ENCODE peak calls at places on chromosomes 6 and 20, in four cellular contexts. F is heart left ventricle, S is IMR-90, G is endothelial cell. Z is an unnamed sample.

GRCh38 chr20:38735172-38735571 is 10.9 kb downstream of the SLC32A1 start:
- DNase-seq in F (no peak), G (no peak), S (no peak), Z (no peak)

GRCh38 chr6:145814035-145814500 is 527 bp downstream of the FBXO30 start:
- DNase-seq in S (no peak), F (no peak), G (no peak), Z (no peak)

GRCh38 chr6:165580139-165580538 is 82.9 kb downstream of the PDE10A start:
- DNase-seq in S (peak), F (no peak), G (no peak), Z (no peak)

GRCh38 chr20:8853805-8854338 is 215.0 kb upstream of the PLCB4 start:
- DNase-seq in S (peak), G (peak), F (peak), Z (no peak)

GRCh38 chr6:26189905-26190304 is 102.7 kb downstream of the HFE start:
- DNase-seq in F (no peak), S (no peak), G (no peak), Z (no peak)

GRCh38 chr6:53800976-53801375 is 6.2 kb downstream of the LRRC1 start:
- DNase-seq in G (no peak), F (no peak), S (no peak), Z (no peak)

GRCh38 chr20:37383229-37383989 is 37.5 kb downstream of the SRC start:
- DNase-seq in G (no peak), S (peak), F (no peak), Z (no peak)

GRCh38 chr6:30361661-30362060 is 16.7 kb downstream of the RPP21 start:
- DNase-seq in G (no peak), S (no peak), F (no peak), Z (no peak)

GRCh38 chr6:1606533-1607235 is 3.0 kb upstream of the FOXC1 start:
- DNase-seq in S (no peak), G (peak), F (no peak), Z (no peak)

GRCh38 chr6:168201383-168201782 is 118.2 kb downstream of the DACT2 start:
- DNase-seq in G (no peak), F (no peak), S (no peak), Z (no peak)

GRCh38 chr6:149473080-149474052 is 11.4 kb downstream of the ZC3H12D start:
- DNase-seq in F (peak), G (no peak), S (no peak), Z (no peak)

GRCh38 chr6:34232901-34233300 is 3.8 kb upstream of the HMGA1 start:
- DNase-seq in F (no peak), S (peak), G (no peak), Z (no peak)

GRCh38 chr6:105302617-105303128 is 100.2 kb downstream of the PREP start:
- DNase-seq in F (no peak), G (no peak), S (no peak), Z (no peak)

GRCh38 chr6:139742671-139743070 is 368.2 kb upstream of the CITED2 start:
- DNase-seq in G (no peak), S (no peak), F (no peak), Z (no peak)

GRCh38 chr6:150755524-150755923 is 110.0 kb upstream of the MTHFD1L start:
- DNase-seq in S (no peak), G (no peak), F (no peak), Z (no peak)

GRCh38 chr6:7707787-7708186 is 18.1 kb upstream of the BMP6 start:
- DNase-seq in S (peak), G (no peak), F (no peak), Z (no peak)

GRCh38 chr6:126723541-126724170 is 383.7 kb downstream of the CENPW start:
- DNase-seq in F (no peak), G (no peak), S (no peak), Z (no peak)

GRCh38 chr6:1678201-1678600 is 68.5 kb downstream of the FOXC1 start:
- DNase-seq in S (no peak), G (no peak), F (no peak), Z (no peak)

GRCh38 chr6:146028250-146028789 is 542 bp upstream of the GRM1 start:
- DNase-seq in S (peak), F (peak), G (peak), Z (no peak)

GRCh38 chr6:9161731-9162130 is 726.4 kb upstream of the SLC35B3 start:
- DNase-seq in S (no peak), F (no peak), G (no peak), Z (no peak)

GRCh38 chr20:1900321-1900791 is 5.1 kb downstream of the SIRPA start:
- DNase-seq in G (peak), F (peak), S (peak), Z (no peak)

GRCh38 chr6:55511124-55511820 is 67.7 kb downstream of the HMGCLL1 start:
- DNase-seq in G (no peak), F (no peak), S (no peak), Z (no peak)

GRCh38 chr20:64057628-64058498 is 5.1 kb upstream of the TCEA2 start:
- DNase-seq in F (peak), G (peak), S (peak), Z (peak)

GRCh38 chr6:13172294-13172693 is 156.0 kb downstream of the TBC1D7 start:
- DNase-seq in F (no peak), S (no peak), G (no peak), Z (no peak)

GRCh38 chr6:119350202-119351004 is 842 bp upstream of the MAN1A1 start:
- DNase-seq in G (no peak), S (peak), F (no peak), Z (no peak)

GRCh38 chr6:150547511-150548222 is 52.0 kb upstream of the PLEKHG1 start:
- DNase-seq in S (no peak), F (peak), G (no peak), Z (no peak)

GRCh38 chr6:12047304-12047703 is 35.2 kb downstream of the HIVEP1 start:
- DNase-seq in F (no peak), S (no peak), G (no peak), Z (no peak)

GRCh38 chr6:140078552-140079126 is 704.2 kb upstream of the CITED2 start:
- DNase-seq in F (peak), G (no peak), S (peak), Z (no peak)

GRCh38 chr6:40536442-40536841 is 50.7 kb downstream of the LRFN2 start:
- DNase-seq in G (peak), F (no peak), S (no peak), Z (no peak)
- TF ChIP-seq CTCF in G (peak), F (no peak), S (no peak), Z (no peak)

GRCh38 chr20:35473684-35474083 is 18.3 kb downstream of the CEP250 start:
- DNase-seq in S (no peak), G (no peak), F (no peak), Z (no peak)

GRCh38 chr20:35476288-35476687 is 20.9 kb downstream of the CEP250 start:
- DNase-seq in F (no peak), G (no peak), S (no peak), Z (no peak)

GRCh38 chr20:35479798-35480197 is 24.4 kb downstream of the CEP250 start:
- DNase-seq in F (no peak), G (no peak), S (no peak), Z (no peak)

GRCh38 chr20:35474504-35474903 is 19.1 kb downstream of the CEP250 start:
- DNase-seq in G (no peak), F (no peak), S (no peak), Z (no peak)

GRCh38 chr20:35478804-35479472 is 23.5 kb downstream of the CEP250 start:
- DNase-seq in F (no peak), G (peak), S (no peak), Z (no peak)
- TF ChIP-seq CTCF in F (no peak), G (no peak), S (no peak), Z (no peak)

GRCh38 chr6:82616386-82617028 is 252.9 kb downstream of the TPBG start:
- DNase-seq in S (peak), G (no peak), F (no peak), Z (no peak)
- TF ChIP-seq CTCF in S (peak), G (no peak), F (no peak), Z (no peak)

DNA sequence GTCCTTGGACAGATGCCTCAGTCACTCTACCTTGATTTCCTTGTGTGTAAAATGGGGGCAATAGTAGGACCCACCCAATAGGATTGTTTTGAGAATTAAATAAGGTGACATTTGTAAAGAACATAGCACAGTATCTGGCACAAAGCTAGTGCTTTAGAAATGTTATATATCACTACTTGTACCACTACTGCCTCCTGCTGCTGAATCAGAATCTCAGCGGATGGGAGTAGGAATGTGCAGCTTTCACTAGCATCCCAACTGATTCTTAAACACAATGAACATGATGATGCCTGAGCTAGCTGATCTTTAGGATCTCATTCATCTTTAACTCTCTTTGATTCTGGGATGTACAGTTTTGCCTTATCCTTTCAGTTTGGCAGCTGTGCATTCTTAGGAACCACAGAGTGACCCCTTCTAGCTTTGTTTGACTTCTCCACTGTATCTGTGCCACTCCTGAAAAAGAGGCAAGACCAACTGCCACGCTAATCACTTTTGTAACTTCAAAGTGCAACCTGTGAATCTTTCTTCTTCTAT is 7.2 kb downstream of the PBOV1 start:
- DNase-seq in S (no peak), F (no peak), G (no peak), Z (no peak)
- TF ChIP-seq CTCF in S (no peak), F (no peak), G (peak), Z (no peak)

GRCh38 chr6:136262940-136263339 is 12.8 kb upstream of the MTFR2 start:
- DNase-seq in G (no peak), F (no peak), S (no peak), Z (no peak)

DNA sequence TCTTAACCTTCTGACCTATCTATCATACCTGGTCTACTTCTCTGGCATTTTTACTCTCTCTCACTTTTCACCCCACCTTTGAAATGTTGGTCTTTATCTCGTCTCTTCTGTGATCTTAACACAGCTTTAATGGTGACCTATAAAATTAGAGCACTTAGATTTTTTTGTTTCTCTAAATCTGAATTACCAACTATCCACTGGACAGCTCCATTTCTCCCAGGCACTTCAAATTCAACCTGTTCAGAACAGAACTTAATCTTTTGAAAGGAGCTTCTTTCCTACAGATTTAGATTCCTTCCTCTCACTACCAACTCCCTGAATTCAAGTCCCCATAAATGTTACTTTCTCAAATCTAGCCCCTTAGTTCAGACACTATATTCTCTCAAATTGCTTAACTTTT is 15.0 kb upstream of the MTFR2 start:
- DNase-seq in S (no peak), F (no peak), G (no peak), Z (no peak)
- TF ChIP-seq CTCF in S (no peak), F (no peak), G (no peak), Z (no peak)

GRCh38 chr6:10382322-10382721 is 32.6 kb downstream of the TFAP2A start:
- DNase-seq in F (no peak), S (no peak), G (no peak), Z (no peak)
- TF ChIP-seq CTCF in F (no peak), S (no peak), G (no peak), Z (no peak)

GRCh38 chr20:6824401-6824800 is 56.9 kb downstream of the BMP2 start:
- DNase-seq in G (no peak), S (no peak), F (no peak), Z (no peak)

GRCh38 chr20:6818033-6818808 is 50.7 kb downstream of the BMP2 start:
- DNase-seq in G (no peak), S (no peak), F (no peak), Z (no peak)

GRCh38 chr20:6814945-6815344 is 47.5 kb downstream of the BMP2 start:
- DNase-seq in G (no peak), F (no peak), S (no peak), Z (no peak)

DNA sequence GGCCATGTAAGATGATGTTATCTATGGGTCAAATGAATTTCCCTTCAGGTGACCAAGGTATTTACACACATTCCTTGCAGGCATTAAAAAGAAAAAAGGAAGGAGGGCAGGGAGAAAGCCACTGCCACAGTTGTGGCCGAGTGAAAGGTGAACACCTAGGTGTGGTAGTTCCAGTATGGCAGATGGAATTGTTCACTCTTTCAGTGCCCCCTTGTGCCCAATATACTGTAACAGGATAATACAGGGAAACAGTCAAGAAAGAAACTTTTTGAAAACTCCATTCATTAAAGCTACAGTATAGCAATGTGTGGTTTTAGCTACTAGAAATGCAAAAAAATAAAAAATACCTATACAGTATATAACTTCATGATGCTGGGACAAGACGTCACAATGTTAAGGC is 52.1 kb downstream of the BMP2 start:
- DNase-seq in F (no peak), G (no peak), S (no peak), Z (no peak)
- TF ChIP-seq CTCF in F (no peak), G (no peak), S (peak), Z (no peak)